ENCODE peak calls at places on chromosomes 3 and 15, in six cellular contexts. R is transverse colon; M is tibial nerve; L is psoas muscle; G is CD4-positive, CD25-positive, alpha-beta regulatory T cell; N is hepatocyte. O is an unnamed sample.

GRCh38 chr3:42755681-42756578 is 17.1 kb downstream of the CCDC13 start:
- DNase-seq in R (peak; percentile 51), M (no peak), L (no peak), G (no peak), N (peak; percentile 67), O (no peak)

GRCh38 chr15:39597751-39598185 is 16.9 kb downstream of the THBS1 start:
- DNase-seq in R (no peak), M (no peak), L (no peak), G (no peak), N (no peak), O (no peak)

GRCh38 chr3:11288786-11289637 is 16.8 kb downstream of the ATG7 start:
- DNase-seq in R (no peak), M (peak; percentile 62), L (no peak), G (no peak), N (peak; percentile 47), O (no peak)

GRCh38 chr3:27171113-27171512 is 198.1 kb downstream of the NEK10 start:
- DNase-seq in R (no peak), M (no peak), L (no peak), G (no peak), N (no peak), O (no peak)

GRCh38 chr3:42680256-42680655 is 5.1 kb upstream of the KLHL40 start:
- DNase-seq in R (no peak), M (no peak), L (no peak), G (no peak), N (no peak), O (no peak)

GRCh38 chr3:64445318-64446300 is 220.3 kb upstream of the PRICKLE2 start:
- DNase-seq in R (peak; percentile 18), M (no peak), L (no peak), G (no peak), N (peak; percentile 76), O (no peak)

GRCh38 chr15:48486228-48486627 is 155.0 kb downstream of the DUT start:
- DNase-seq in R (no peak), M (no peak), L (no peak), G (no peak), N (no peak), O (no peak)

GRCh38 chr15:70998319-70998718 is 105.7 kb downstream of the LRRC49 start:
- DNase-seq in R (no peak), M (no peak), L (no peak), G (no peak), N (no peak), O (no peak)

GRCh38 chr3:38438421-38438820 is 15.3 kb upstream of the ACVR2B start:
- DNase-seq in R (peak; percentile 21), M (peak; percentile 50), L (no peak), G (peak; percentile 49), N (no peak), O (peak; percentile 11)

GRCh38 chr3:57977755-57978715 is 30.2 kb upstream of the FLNB start:
- DNase-seq in R (peak; percentile 80), M (no peak), L (no peak), G (no peak), N (peak; percentile 65), O (no peak)

GRCh38 chr15:54150255-54150654 is 172.0 kb downstream of the UNC13C start:
- DNase-seq in R (no peak), M (no peak), L (no peak), G (no peak), N (peak; percentile 11), O (no peak)

GRCh38 chr3:77319711-77320110 is 279.8 kb downstream of the ROBO2 start:
- DNase-seq in R (no peak), M (no peak), L (no peak), G (no peak), N (no peak), O (no peak)

GRCh38 chr3:142595951-142596725 is at the start of gene PLS1:
- DNase-seq in R (peak; percentile 93), M (peak; percentile 51), L (peak; percentile 90), G (peak; percentile 85), N (peak; percentile 91), O (peak; percentile 91)

GRCh38 chr3:187739125-187739560 is 6.1 kb downstream of the BCL6 start:
- DNase-seq in R (no peak), M (peak; percentile 50), L (peak; percentile 83), G (peak; percentile 46), N (no peak), O (no peak)

GRCh38 chr15:31361764-31362120 is 35.1 kb downstream of the KLF13 start:
- DNase-seq in R (no peak), M (no peak), L (no peak), G (no peak), N (no peak), O (no peak)
- H3K27ac ChIP-seq in R (peak overlapping the region; percentile 93), M (peak overlapping the region; percentile 95), L (peak overlapping the region; percentile 89), G (peak overlapping the region; percentile 98), N (peak overlapping the region; percentile 62), O (peak overlapping the region; percentile 91)

GRCh38 chr15:95501865-95502264 is 828.6 kb upstream of the NR2F2 start:
- DNase-seq in R (no peak), M (no peak), L (no peak), G (no peak), N (no peak), O (no peak)
- H3K9me3 ChIP-seq in R (no peaks in the 10 kb centered on the region), M (no peaks in the 10 kb centered on the region), L (no peaks in the 10 kb centered on the region), G (no peaks in the 10 kb centered on the region), N (no peaks in the 10 kb centered on the region), O (no peaks in the 10 kb centered on the region)

GRCh38 chr15:66749841-66750575 is 48.0 kb downstream of the SMAD6 start:
- DNase-seq in R (no peak), M (no peak), L (no peak), G (no peak), N (no peak), O (no peak)

GRCh38 chr15:66752078-66752477 is 50.0 kb downstream of the SMAD6 start:
- DNase-seq in R (no peak), M (no peak), L (no peak), G (no peak), N (no peak), O (no peak)

GRCh38 chr15:66750609-66751008 is 48.6 kb downstream of the SMAD6 start:
- DNase-seq in R (no peak), M (no peak), L (no peak), G (no peak), N (no peak), O (no peak)

GRCh38 chr15:66753687-66754377 is 51.8 kb downstream of the SMAD6 start:
- DNase-seq in R (no peak), M (no peak), L (no peak), G (no peak), N (no peak), O (no peak)

GRCh38 chr15:66751579-66751978 is 49.5 kb downstream of the SMAD6 start:
- DNase-seq in R (no peak), M (no peak), L (no peak), G (peak; percentile 28), N (no peak), O (no peak)
- H3K27ac ChIP-seq in R (no peak overlapping the region), M (no peak overlapping the region), L (peak overlapping the region; percentile 21), G (no peak overlapping the region), N (no peak overlapping the region), O (no peak overlapping the region)

GRCh38 chr15:46222861-46223260 is 588.0 kb downstream of the SQOR start:
- DNase-seq in R (no peak), M (no peak), L (no peak), G (no peak), N (no peak), O (no peak)
- H3K9me3 ChIP-seq in R (no peaks in the 10 kb centered on the region), M (no peaks in the 10 kb centered on the region), L (no peaks in the 10 kb centered on the region), G (no peaks in the 10 kb centered on the region), N (no peaks in the 10 kb centered on the region), O (no peaks in the 10 kb centered on the region)

GRCh38 chr3:40521254-40521653 is 3.5 kb upstream of the ZNF621 start:
- DNase-seq in R (no peak), M (no peak), L (no peak), G (no peak), N (no peak), O (no peak)

GRCh38 chr3:40528426-40528825 is 3.7 kb downstream of the ZNF621 start:
- DNase-seq in R (no peak), M (no peak), L (no peak), G (no peak), N (no peak), O (no peak)

GRCh38 chr3:40524571-40525285 is at the start of gene ZNF621:
- DNase-seq in R (peak; percentile 94), M (peak; percentile 84), L (peak; percentile 96), G (peak; percentile 75), N (peak; percentile 95), O (peak; percentile 75)

GRCh38 chr3:40524222-40524570 is 564 bp upstream of the ZNF621 start:
- DNase-seq in R (no peak), M (no peak), L (no peak), G (no peak), N (no peak), O (no peak)

GRCh38 chr3:40523781-40524180 is 979 bp upstream of the ZNF621 start:
- DNase-seq in R (no peak), M (no peak), L (no peak), G (no peak), N (no peak), O (no peak)
- H3K27ac ChIP-seq in R (peak overlapping the region; percentile 89), M (peak overlapping the region; percentile 95), L (peak overlapping the region; percentile 92), G (no peak overlapping the region), N (peak overlapping the region; percentile 96), O (peak overlapping the region; percentile 80)

DNA sequence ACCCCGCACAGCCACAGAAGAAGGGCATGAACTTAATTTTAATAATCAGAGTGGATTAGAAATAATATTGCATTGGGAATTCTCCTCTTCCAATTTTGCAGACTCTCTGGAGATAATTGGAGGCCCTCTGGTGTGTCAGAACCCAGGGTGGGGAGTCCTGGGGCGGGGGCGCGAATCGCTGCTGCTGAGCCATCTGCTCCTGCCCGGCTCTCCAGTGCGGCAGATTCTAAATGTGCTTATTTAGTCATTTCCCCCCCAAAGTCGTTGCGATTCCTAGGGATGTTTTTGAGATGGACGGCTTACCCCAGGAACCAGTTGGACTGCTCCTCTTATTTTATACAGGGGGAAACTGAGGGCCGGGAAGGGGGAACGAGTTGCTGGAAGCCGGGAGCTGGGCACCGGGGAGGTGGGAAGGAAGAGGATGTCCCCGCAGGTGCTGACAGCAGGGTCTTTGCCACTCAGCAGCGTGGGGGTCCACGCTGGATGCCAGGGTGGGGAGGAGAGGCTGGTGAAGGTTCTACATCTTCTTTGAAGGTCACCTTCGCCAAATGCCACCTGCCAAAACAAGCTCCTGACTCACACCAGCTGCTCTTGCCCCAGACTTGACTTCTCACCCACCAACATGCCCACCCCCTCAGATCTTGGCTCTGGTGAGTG is 91.4 kb upstream of the PRR23E start:
- DNase-seq in R (no peak), M (no peak), L (no peak), G (no peak), N (no peak), O (no peak)
- H3K9me3 ChIP-seq in R (no peaks in the 10 kb centered on the region), M (no peaks in the 10 kb centered on the region), L (no peaks in the 10 kb centered on the region), G (no peaks in the 10 kb centered on the region), N (no peaks in the 10 kb centered on the region), O (no peaks in the 10 kb centered on the region)

DNA sequence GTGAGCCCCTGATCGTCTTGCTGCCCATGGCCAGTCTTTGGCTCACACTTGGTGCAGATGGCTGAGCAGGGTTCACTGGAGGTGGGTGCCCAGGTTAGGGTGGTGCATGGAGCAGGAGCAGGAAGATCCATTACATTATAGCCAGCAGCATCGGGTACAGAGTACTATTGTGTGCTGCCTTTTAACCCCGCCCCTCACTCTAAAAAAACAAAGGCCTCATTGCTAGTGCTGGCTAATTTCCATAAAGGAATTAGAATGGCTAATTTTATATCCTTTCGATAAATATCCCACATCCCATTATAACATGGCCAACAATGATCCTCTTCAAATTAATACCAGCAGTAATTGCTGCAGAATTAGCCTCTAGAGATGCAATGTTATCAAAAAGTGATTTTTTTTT is 45.8 kb upstream of the PPP4R2 start:
- DNase-seq in R (no peak), M (no peak), L (no peak), G (no peak), N (no peak), O (no peak)
- H3K27ac ChIP-seq in R (no peak overlapping the region), M (no peak overlapping the region), L (no peak overlapping the region), G (no peak overlapping the region), N (no peak overlapping the region), O (no peak overlapping the region)